ENCODE peak calls at places on chromosomes 4 and X, in eight cellular contexts. Z is kidney, H is stomach, U is pancreas, T is IMR-90, B is hepatocyte, R is K562, C is tibial artery. M is an unnamed sample.

GRCh38 chr4:145545538-145546224 is 64.0 kb downstream of the SMAD1 start:
- DNase-seq in Z (no peak), H (peak; percentile 43), U (no peak), T (peak; percentile 98), B (peak; percentile 62), R (no peak), C (no peak), M (peak; percentile 48)

GRCh38 chrX:72088761-72089160 is 43.0 kb downstream of the RTL5 start:
- DNase-seq in Z (no peak), H (no peak), U (no peak), T (no peak), B (no peak), R (no peak), C (no peak), M (no peak)

GRCh38 chr4:47936336-47936735 is 22.0 kb upstream of the NFXL1 start:
- DNase-seq in Z (no peak), H (no peak), U (no peak), T (no peak), B (no peak), R (no peak), C (no peak), M (no peak)

GRCh38 chr4:73721419-73721818 is 18.9 kb upstream of the CXCL8 start:
- DNase-seq in Z (no peak), H (no peak), U (no peak), T (peak; percentile 77), B (no peak), R (no peak), C (no peak), M (no peak)

GRCh38 chr4:149572711-149573110 is 242.9 kb downstream of the IQCM start:
- DNase-seq in Z (no peak), H (no peak), U (no peak), T (no peak), B (no peak), R (no peak), C (no peak), M (no peak)

GRCh38 chrX:97602465-97603258 is 719.0 kb downstream of the RPA4 start:
- DNase-seq in Z (no peak), H (no peak), U (no peak), T (no peak), B (no peak), R (no peak), C (no peak), M (no peak)

GRCh38 chr4:8044699-8045098 is 105.0 kb upstream of the AFAP1 start:
- DNase-seq in Z (no peak), H (no peak), U (no peak), T (no peak), B (no peak), R (no peak), C (no peak), M (no peak)

GRCh38 chr4:70571772-70572171 is 20.3 kb upstream of the AMBN start:
- DNase-seq in Z (no peak), H (no peak), U (no peak), T (no peak), B (no peak), R (no peak), C (no peak), M (no peak)

GRCh38 chr4:170772429-170772828 is 682.7 kb upstream of the AADAT start:
- DNase-seq in Z (no peak), H (no peak), U (no peak), T (no peak), B (no peak), R (no peak), C (no peak), M (no peak)

GRCh38 chr4:1539859-1540600 is 133.8 kb upstream of the NKX1-1 start:
- DNase-seq in Z (peak; percentile 56), H (no peak), U (peak; percentile 2), T (no peak), B (no peak), R (no peak), C (no peak), M (no peak)

GRCh38 chrX:127187095-127187494 is 367.6 kb downstream of the PRR32 start:
- DNase-seq in Z (no peak), H (no peak), U (no peak), T (no peak), B (no peak), R (no peak), C (no peak), M (no peak)

GRCh38 chr4:138192113-138192512 is 50.0 kb downstream of the SLC7A11 start:
- DNase-seq in Z (no peak), H (no peak), U (no peak), T (peak; percentile 67), B (no peak), R (peak; percentile 12), C (no peak), M (no peak)

GRCh38 chrX:39577206-39577605 is 520.6 kb downstream of the BCOR start:
- DNase-seq in Z (no peak), H (no peak), U (no peak), T (no peak), B (peak; percentile 19), R (no peak), C (no peak), M (no peak)

GRCh38 chrX:85052636-85053343 is 49.1 kb downstream of the APOOL start:
- DNase-seq in Z (no peak), H (no peak), U (no peak), T (peak; percentile 86), B (no peak), R (no peak), C (no peak), M (no peak)

GRCh38 chr4:112403072-112403945 is 106.1 kb downstream of the ALPK1 start:
- DNase-seq in Z (no peak), H (no peak), U (no peak), T (peak; percentile 24), B (peak; percentile 7), R (no peak), C (no peak), M (no peak)

GRCh38 chr4:76546282-76547166 is 111.5 kb downstream of the SHROOM3 start:
- DNase-seq in Z (peak; percentile 80), H (peak; percentile 69), U (peak; percentile 47), T (peak; percentile 86), B (peak; percentile 37), R (no peak), C (peak; percentile 34), M (no peak)
- TF ChIP-seq CTCF in Z (no peak), H (no peak), U (no peak), T (no peak), B (no peak), R (no peak), C (no peak), M (no peak)

GRCh38 chr4:54093609-54094240 is 6.2 kb upstream of the GSX2 start:
- DNase-seq in Z (no peak), H (no peak), U (no peak), T (no peak), B (no peak), R (no peak), C (no peak), M (no peak)

GRCh38 chr4:54094449-54094848 is 5.5 kb upstream of the GSX2 start:
- DNase-seq in Z (no peak), H (no peak), U (no peak), T (no peak), B (no peak), R (no peak), C (no peak), M (no peak)

GRCh38 chr4:54097152-54097551 is 2.8 kb upstream of the GSX2 start:
- DNase-seq in Z (no peak), H (no peak), U (no peak), T (no peak), B (no peak), R (no peak), C (no peak), M (no peak)

GRCh38 chr4:54096563-54096962 is 3.4 kb upstream of the GSX2 start:
- DNase-seq in Z (no peak), H (no peak), U (no peak), T (no peak), B (no peak), R (no peak), C (no peak), M (no peak)

GRCh38 chr4:54095110-54095800 is 4.7 kb upstream of the GSX2 start:
- DNase-seq in Z (no peak), H (no peak), U (no peak), T (no peak), B (no peak), R (no peak), C (no peak), M (no peak)
- H3K4me1 ChIP-seq in Z (peaks cover 14% of the 10 kb centered on the region), H (peaks cover 52% of the 10 kb centered on the region), U (peaks cover 6% of the 10 kb centered on the region), T (no peaks in the 10 kb centered on the region), B (peaks cover 22% of the 10 kb centered on the region), R (peaks cover 12% of the 10 kb centered on the region), C (peaks cover 21% of the 10 kb centered on the region), M (peaks cover 19% of the 10 kb centered on the region)

DNA sequence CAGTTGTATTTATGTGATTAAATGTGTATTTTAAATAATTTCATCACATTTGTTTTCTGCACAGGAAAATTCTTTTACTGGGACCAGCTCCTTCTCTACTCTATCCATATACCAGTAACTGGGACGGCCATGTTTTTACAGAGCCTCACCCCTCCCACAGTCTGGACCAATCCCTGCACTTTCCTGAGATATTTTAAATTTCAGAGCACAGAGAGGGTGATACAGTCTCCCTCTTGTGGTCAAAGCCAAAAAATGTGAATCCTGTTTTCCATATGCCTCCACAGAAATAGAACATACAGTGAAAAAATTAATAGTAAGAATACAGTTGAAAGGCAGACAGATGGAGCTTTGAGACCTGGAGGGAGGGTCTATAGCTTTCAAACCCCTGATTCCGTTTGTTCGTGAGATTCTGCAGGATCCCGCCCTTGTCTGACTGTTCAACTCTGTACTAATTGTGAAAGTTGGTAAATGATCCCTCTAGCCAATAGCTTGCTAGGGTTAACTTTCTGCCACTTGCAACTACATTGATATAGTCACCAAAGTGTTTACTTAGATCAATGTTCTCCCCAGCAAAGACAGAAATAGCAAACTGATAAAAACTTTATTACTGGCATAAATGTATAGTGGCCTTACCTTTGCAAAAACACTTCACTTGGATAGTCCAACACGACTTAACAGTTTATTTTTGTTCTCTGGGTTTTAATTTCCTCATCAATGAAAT is 172.2 kb downstream of the PPARGC1A start:
- DNase-seq in Z (no peak), H (no peak), U (no peak), T (peak; percentile 31), B (peak; percentile 18), R (peak; percentile 72), C (no peak), M (no peak)
- TF ChIP-seq CTCF in Z (peak; percentile 11), H (no peak), U (no peak), T (peak; percentile 46), B (peak; percentile 51), R (peak; percentile 53), C (no peak), M (no peak)

DNA sequence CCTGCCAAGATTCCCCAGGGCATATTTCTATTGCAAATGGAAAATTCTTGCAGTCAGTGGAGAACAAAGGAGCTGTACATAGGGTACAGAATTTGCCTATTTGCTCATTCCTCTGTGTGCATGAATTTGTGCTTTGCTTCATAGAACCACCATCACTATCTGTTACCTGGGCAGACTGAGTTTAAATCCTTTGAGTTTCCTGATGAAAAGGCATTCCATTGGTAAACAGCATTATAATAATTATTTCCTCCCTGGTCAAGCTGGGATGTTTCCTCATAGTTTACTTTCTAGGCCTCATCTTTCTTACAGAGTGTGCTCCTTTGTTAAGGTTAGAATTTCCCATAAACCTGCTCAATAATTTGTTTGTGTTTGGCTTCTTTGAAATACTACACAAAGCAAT is 809 bp upstream of the SLC6A14 start:
- DNase-seq in Z (no peak), H (no peak), U (no peak), T (no peak), B (no peak), R (no peak), C (no peak), M (no peak)
- H3K4me1 ChIP-seq in Z (no peaks in the 10 kb centered on the region), H (no peaks in the 10 kb centered on the region), U (no peaks in the 10 kb centered on the region), T (no peaks in the 10 kb centered on the region), B (no peaks in the 10 kb centered on the region), R (no peaks in the 10 kb centered on the region), C (no peaks in the 10 kb centered on the region), M (no peaks in the 10 kb centered on the region)

GRCh38 chr4:109658871-109659410 is 44.3 kb downstream of the CASP6 start:
- DNase-seq in Z (no peak), H (no peak), U (no peak), T (peak; percentile 6), B (no peak), R (no peak), C (no peak), M (no peak)
- TF ChIP-seq CTCF in Z (no peak), H (no peak), U (no peak), T (peak; percentile 24), B (peak; percentile 10), R (peak; percentile 24), C (no peak), M (no peak)